ENCODE peak calls at places on chromosome 19, in ten cellular contexts. N is heart left ventricle, M is transverse colon, U is IMR-90, P is tibial nerve, F is spleen, E is sigmoid colon, Z is body of pancreas, G is stomach, C is suprapubic skin. A is an unnamed sample.

GRCh38 chr19:57141699-57142098 is 3.3 kb downstream of the ZIM3 start:
- DNase-seq in Z (no peak), U (no peak), N (no peak), P (no peak), F (no peak), M (no peak), G (no peak), C (no peak), E (no peak), A (no peak)

GRCh38 chr19:51198641-51199040 is 26.2 kb upstream of the CD33 start:
- DNase-seq in M (no peak), Z (no peak), U (no peak), N (no peak), P (no peak), C (no peak), G (no peak), F (no peak), E (no peak), A (no peak)

GRCh38 chr19:43476606-43477005 is 11.2 kb upstream of the LYPD3 start:
- DNase-seq in P (no peak), E (no peak), Z (no peak), M (no peak), U (peak; percentile 94), G (no peak), N (no peak), F (no peak), C (no peak), A (no peak)

GRCh38 chr19:28018499-28018898 is 1194.5 kb downstream of the UQCRFS1 start:
- DNase-seq in M (no peak), P (no peak), E (no peak), C (no peak), U (no peak), Z (no peak), N (no peak), F (no peak), G (no peak), A (no peak)

GRCh38 chr19:33501957-33502356 is 19.6 kb downstream of the PEPD start:
- DNase-seq in G (no peak), E (peak; percentile 36), F (peak; percentile 51), C (no peak), P (no peak), M (no peak), U (no peak), Z (no peak), N (peak; percentile 7), A (peak; percentile 53)

GRCh38 chr19:45638930-45639729 is at the start of gene EML2:
- DNase-seq in F (peak; percentile 93), N (peak; percentile 57), C (no peak), P (peak; percentile 7), Z (peak; percentile 73), G (peak; percentile 71), U (no peak), E (no peak), M (peak; percentile 80), A (peak; percentile 43)

GRCh38 chr19:30255783-30256509 is 116.2 kb upstream of the ZNF536 start:
- DNase-seq in M (no peak), Z (no peak), C (no peak), E (no peak), N (no peak), F (no peak), U (no peak), G (no peak), P (no peak), A (no peak)

GRCh38 chr19:31648347-31648746 is 299.1 kb upstream of the TSHZ3 start:
- DNase-seq in N (no peak), C (no peak), F (no peak), P (no peak), E (no peak), M (no peak), Z (no peak), G (no peak), U (peak; percentile 6), A (no peak)

GRCh38 chr19:19488041-19488874 is 27.1 kb downstream of the TSSK6 start:
- DNase-seq in M (peak; percentile 60), C (peak; percentile 70), P (no peak), G (peak; percentile 59), Z (peak; percentile 57), E (no peak), U (no peak), F (no peak), N (no peak), A (peak; percentile 43)

GRCh38 chr19:43700368-43701015 is 15.4 kb upstream of the IRGC start:
- DNase-seq in E (peak; percentile 75), P (peak; percentile 40), U (peak; percentile 84), Z (peak; percentile 18), F (no peak), G (peak; percentile 40), M (peak; percentile 51), C (peak; percentile 77), N (peak; percentile 68), A (peak; percentile 34)

DNA sequence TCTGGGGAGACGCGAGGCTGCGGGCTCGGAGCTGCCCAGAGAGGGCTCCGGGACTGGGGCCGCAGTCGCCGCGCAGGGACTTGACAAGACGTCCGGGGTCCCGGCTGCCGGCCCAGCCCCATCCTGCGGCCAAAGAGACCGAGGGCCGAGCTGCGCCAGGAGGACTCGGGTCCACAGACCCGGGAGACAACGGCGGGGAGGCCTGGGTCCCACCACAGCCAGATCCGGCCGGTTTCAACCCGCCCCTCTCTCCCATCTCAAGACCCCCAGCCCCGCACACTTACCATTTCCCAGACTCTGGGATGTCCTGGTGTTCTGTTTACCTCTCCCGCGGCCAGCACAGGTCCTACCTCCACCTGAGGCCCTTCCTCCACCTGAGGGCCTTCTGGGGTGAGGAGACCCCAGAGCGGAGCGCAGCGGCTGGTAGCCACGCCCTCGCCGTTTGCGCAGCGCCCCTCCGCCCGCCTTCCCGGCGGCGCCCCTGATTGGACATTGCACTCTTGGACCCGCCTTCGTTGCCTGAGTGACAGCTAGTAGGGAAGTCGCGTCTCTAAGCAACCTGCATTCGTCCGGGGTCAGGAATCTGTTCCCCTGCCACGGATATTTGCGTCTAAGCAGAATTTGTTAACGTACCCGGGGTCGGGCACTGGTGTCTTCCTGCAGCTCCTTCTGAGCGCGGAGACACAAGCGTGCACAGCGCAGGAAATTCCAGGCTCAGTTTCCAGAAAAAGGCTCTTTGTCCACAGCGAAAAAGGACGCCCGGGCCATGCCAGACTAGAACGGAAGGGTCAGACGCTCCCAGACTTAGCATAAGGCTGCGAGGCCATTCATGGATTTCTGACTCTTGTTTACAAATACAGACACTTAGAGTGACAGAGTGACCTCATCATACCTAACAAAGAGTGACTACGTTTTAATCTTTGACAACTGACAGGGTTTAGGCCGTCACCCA is at the start of gene ZNF709:
- DNase-seq in E (peak; percentile 94), G (peak; percentile 92), M (peak; percentile 93), U (peak; percentile 77), N (peak; percentile 91), P (peak; percentile 96), C (peak; percentile 92), F (peak; percentile 94), Z (peak; percentile 93), A (peak; percentile 96)
- TF ChIP-seq POLR2A in E (peak; percentile 56), G (no peak), M (peak; percentile 45), U (peak; percentile 19), N (no peak), P (peak; percentile 44), C (no peak), F (no peak), Z (peak; percentile 83), A (peak; percentile 9)

DNA sequence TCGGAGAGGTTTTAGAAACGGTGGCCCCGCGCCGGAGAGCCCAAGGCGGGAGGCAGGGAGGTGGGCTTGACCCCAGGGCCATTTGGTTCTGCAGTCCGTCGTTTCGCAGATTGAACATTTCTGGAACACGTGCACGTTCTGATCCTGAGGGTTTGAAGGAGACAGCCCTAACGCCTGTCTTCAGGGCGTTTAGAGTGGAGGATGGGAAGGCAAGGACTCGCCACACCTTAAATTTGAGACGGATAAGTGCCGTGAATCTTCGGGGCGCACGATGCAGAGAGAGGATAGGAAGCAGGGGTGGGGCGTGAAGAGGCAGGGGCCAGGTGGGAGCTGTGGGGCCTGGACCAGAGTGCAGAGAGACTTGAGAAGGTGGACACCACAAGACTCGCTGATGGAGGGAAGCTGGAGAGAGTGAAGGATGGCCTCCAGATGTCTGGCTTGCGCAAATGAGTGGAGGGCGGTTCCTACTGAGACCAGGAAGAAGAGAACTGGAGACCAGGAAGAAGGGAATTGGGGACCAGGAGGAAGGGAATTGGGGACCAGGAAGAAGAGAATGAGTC is 804 bp upstream of the MIER2 start:
- DNase-seq in M (no peak), Z (no peak), P (no peak), F (peak; percentile 64), C (peak; percentile 62), N (no peak), E (peak; percentile 64), U (no peak), G (no peak), A (no peak)
- H3K4me3 ChIP-seq in M (no peak overlapping the region), Z (no peak overlapping the region), P (no peak overlapping the region), F (peak overlapping the region; percentile 73), C (peak overlapping the region; percentile 90), N (peak overlapping the region; percentile 94), E (peak overlapping the region; percentile 98), U (no peak overlapping the region), G (peak overlapping the region; percentile 90), A (peak overlapping the region; percentile 48)

GRCh38 chr19:17843428-17843827 is 4.4 kb downstream of the JAK3 start:
- DNase-seq in Z (no peak), F (no peak), N (no peak), P (no peak), E (no peak), G (no peak), M (no peak), C (no peak), U (no peak), A (no peak)
- H3K27me3 ChIP-seq in Z (no peaks in the 10 kb centered on the region), F (no peaks in the 10 kb centered on the region), N (peaks cover 32% of the 10 kb centered on the region), P (peaks cover 55% of the 10 kb centered on the region), E (peaks cover 63% of the 10 kb centered on the region), G (peaks cover 4% of the 10 kb centered on the region), M (peaks cover 53% of the 10 kb centered on the region), C (peaks cover 20% of the 10 kb centered on the region), U (peaks cover 7% of the 10 kb centered on the region), A (no peaks in the 10 kb centered on the region)

GRCh38 chr19:41868120-41868988 is 8.3 kb downstream of the RPS19 start:
- DNase-seq in G (no peak), F (no peak), Z (no peak), N (no peak), C (no peak), U (no peak), M (peak; percentile 37), E (no peak), P (no peak), A (no peak)

GRCh38 chr19:41868989-41869300 is 8.1 kb upstream of the CD79A start:
- DNase-seq in E (no peak), G (no peak), N (no peak), U (no peak), F (no peak), P (no peak), Z (no peak), C (no peak), M (no peak), A (no peak)

GRCh38 chr19:41864374-41864773 is 4.3 kb downstream of the RPS19 start:
- DNase-seq in Z (no peak), M (no peak), F (no peak), P (no peak), G (no peak), E (no peak), N (no peak), U (no peak), C (no peak), A (no peak)

GRCh38 chr19:41863209-41863931 is 3.3 kb downstream of the RPS19 start:
- DNase-seq in U (no peak), E (no peak), G (no peak), P (no peak), M (no peak), N (no peak), Z (no peak), F (no peak), C (no peak), A (no peak)

DNA sequence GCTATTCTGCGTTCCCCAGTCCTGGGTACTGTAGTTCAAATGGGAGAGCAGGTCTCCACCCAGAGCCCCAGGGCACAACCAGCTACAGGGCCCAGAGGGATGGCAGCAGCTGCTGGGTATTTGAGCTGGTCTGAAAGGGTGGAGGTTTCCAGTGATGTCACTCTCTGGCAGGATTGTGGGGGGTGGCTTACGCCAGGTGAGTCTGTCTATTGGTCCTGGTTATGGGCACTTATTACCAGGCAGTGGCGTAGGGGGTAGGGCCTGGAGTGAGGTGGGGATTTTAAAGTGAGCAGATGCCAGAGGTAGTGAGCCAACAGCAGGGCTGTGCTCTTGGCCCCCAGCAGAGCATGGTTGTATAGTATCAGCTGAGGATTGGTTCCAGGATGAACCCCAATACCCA is 6.2 kb downstream of the RPS19 start:
- DNase-seq in G (no peak), C (peak; percentile 48), E (no peak), U (no peak), M (no peak), Z (no peak), F (peak; percentile 33), N (no peak), P (no peak), A (no peak)
- TF ChIP-seq POLR2A in G (no peak), C (no peak), E (no peak), U (no peak), M (no peak), Z (no peak), F (no peak), N (no peak), P (no peak), A (no peak)

A was measured in testis.